ENCODE peak calls at places on chromosomes 16 and 17, in four cellular contexts. X is right lobe of liver, U is tibial nerve, E is adrenal gland. L is an unnamed sample.

GRCh38 chr16:2859686-2860265 is 1.8 kb upstream of the PRSS22 start:
- DNase-seq in U (no peak), E (no peak), X (no peak), L (no peak)

GRCh38 chr16:87160218-87160617 is 157.0 kb downstream of the C16orf95 start:
- DNase-seq in U (no peak), E (peak; percentile 44), X (peak; percentile 38), L (peak; percentile 57)

GRCh38 chr17:6938637-6939036 is 57.2 kb upstream of the ALOX12 start:
- DNase-seq in X (no peak), E (no peak), U (no peak), L (no peak)

GRCh38 chr17:69444023-69444422 is 29.5 kb downstream of the MAP2K6 start:
- DNase-seq in E (no peak), U (no peak), X (no peak), L (no peak)

GRCh38 chr16:85573696-85574641 is 39.2 kb upstream of the GSE1 start:
- DNase-seq in U (no peak), E (peak; percentile 66), X (no peak), L (peak; percentile 85)

GRCh38 chr17:66720567-66720966 is 114.3 kb upstream of the CACNG5 start:
- DNase-seq in E (no peak), U (no peak), X (no peak), L (no peak)

GRCh38 chr17:77235370-77236080 is 94.8 kb downstream of the SEC14L1 start:
- DNase-seq in X (no peak), E (peak; percentile 64), U (peak; percentile 50), L (no peak)

GRCh38 chr17:1861391-1862010 is 31.7 kb downstream of the RPA1 start:
- DNase-seq in X (no peak), E (no peak), U (no peak), L (no peak)

GRCh38 chr16:16186820-16187219 is 36.5 kb downstream of the ABCC6 start:
- DNase-seq in U (no peak), E (no peak), X (no peak), L (no peak)

GRCh38 chr16:13005836-13006235 is 104.4 kb downstream of the SHISA9 start:
- DNase-seq in U (no peak), E (no peak), X (no peak), L (no peak)

GRCh38 chr16:2364638-2365210 is 24.2 kb upstream of the ABCA3 start:
- DNase-seq in U (no peak), X (no peak), E (no peak), L (no peak)

GRCh38 chr16:72956124-72957064 is 91.5 kb downstream of the ZFHX3 start:
- DNase-seq in U (no peak), X (peak; percentile 48), E (no peak), L (no peak)

GRCh38 chr17:80477647-80478478 is 1.5 kb upstream of the NPTX1 start:
- DNase-seq in U (no peak), X (no peak), E (peak; percentile 61), L (peak; percentile 88)

GRCh38 chr16:69166221-69166833 is 20.6 kb upstream of the SNTB2 start:
- DNase-seq in X (no peak), E (no peak), U (no peak), L (no peak)

GRCh38 chr17:41382396-41382795 is 290 bp upstream of the KRT34 start:
- DNase-seq in E (no peak), U (no peak), X (no peak), L (no peak)

GRCh38 chr17:8789743-8790142 is 9.4 kb downstream of the MFSD6L start:
- DNase-seq in X (no peak), U (no peak), E (no peak), L (peak; percentile 61)

GRCh38 chr17:30600062-30600829 is 123.0 kb downstream of the GOSR1 start:
- DNase-seq in U (peak; percentile 40), E (peak; percentile 88), X (peak; percentile 88), L (peak; percentile 90)

GRCh38 chr17:9402590-9403199 is 172.9 kb downstream of the STX8 start:
- DNase-seq in E (no peak), U (no peak), X (no peak), L (no peak)

GRCh38 chr16:781346-782010 is 6.7 kb downstream of the RPUSD1 start:
- DNase-seq in X (no peak), U (no peak), E (no peak), L (no peak)
- TF ChIP-seq POLR2A in X (no peak), U (no peak), E (no peak), L (no peak)

GRCh38 chr17:82238562-82239201 is 9.8 kb downstream of the SLC16A3 start:
- DNase-seq in U (peak; percentile 50), X (peak; percentile 72), E (peak; percentile 69), L (peak; percentile 92)
- H3K4me3 ChIP-seq in U (peak overlapping the region; percentile 6), X (no peak overlapping the region), E (no peak overlapping the region), L (no peak overlapping the region)

DNA sequence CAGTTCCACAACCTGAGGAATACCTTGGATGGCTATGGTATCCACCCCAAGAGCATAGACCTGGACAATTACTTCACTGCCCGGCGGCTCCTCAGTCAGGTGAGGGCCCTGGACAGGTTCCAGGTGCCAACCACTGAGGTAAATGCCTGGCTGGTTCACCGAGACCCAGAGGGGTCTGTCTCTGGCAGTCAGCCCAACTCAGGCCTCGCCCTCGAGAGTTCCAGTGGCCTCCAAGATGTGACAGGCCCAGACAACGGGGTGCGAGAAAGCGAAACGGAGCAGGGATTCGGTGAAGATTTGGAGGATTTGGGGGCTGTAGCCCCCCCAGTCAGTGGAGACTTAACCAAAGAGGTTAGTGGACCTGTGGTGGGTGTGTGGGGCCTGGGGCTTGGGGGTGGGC is 3.1 kb downstream of the NFE2L1 start:
- DNase-seq in E (peak; percentile 38), X (no peak), U (no peak), L (no peak)
- H3K36me3 ChIP-seq in E (no peaks in the 10 kb centered on the region), X (no peaks in the 10 kb centered on the region), U (peaks cover under 1% of the 10 kb centered on the region), L (peaks cover 26% of the 10 kb centered on the region)

DNA sequence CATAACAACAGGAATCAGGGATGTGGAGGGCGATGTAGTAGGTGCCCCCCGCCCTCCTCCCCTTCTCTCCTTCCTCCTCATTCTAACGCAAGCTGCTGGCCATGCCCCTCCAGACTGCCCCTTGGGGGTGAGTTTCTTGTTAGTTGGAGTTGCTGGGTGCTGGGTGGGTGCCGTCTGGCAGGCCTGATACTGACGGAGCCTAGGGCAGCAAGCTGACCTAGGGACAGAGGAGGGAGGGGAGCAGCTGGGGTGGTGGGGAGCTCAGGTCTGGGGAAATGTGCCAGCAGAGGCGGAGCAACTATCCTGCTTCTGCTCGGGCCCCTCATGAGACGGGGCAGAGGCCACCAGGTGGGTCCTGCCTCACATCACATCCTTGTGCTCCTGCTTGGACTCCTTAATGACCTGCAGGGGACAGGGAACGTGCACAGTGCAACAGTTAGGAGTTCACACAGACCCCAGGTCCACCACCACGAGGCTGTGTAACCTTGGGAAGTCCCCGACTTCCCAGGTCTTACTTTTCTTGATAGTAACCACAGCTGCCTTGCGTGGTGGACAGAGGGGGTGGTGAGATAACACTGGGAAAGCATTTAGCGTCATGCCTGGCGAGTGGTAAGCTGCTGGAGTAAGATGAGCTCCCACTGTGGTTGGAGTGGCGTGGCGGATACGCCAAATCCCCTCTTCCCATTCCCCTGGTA is 7.9 kb upstream of the EFTUD2 start:
- DNase-seq in E (no peak), X (no peak), U (no peak), L (no peak)
- TF ChIP-seq POLR2A in E (no peak), X (no peak), U (no peak), L (no peak)

L was measured in upper lobe of left lung.